ENCODE peak calls at places on chromosomes 4 and X, in six cellular contexts. One of them, this sample, is unnamed.

GRCh38 chr4:154018659-154019058 is 229.8 kb upstream of the SFRP2 start:
- DNase-seq in mammary epithelial cell: no peak
- DNase-seq in sigmoid colon: no peak
- DNase-seq in naive thymus-derived CD4-positive, alpha-beta T cell: peak; percentile 10
- DNase-seq in kidney: no peak
- DNase-seq in body of pancreas: no peak
- DNase-seq in this sample: no peak

GRCh38 chr4:10077492-10078335 is 38.9 kb downstream of the WDR1 start:
- DNase-seq in sigmoid colon: peak; percentile 66
- DNase-seq in mammary epithelial cell: no peak
- DNase-seq in body of pancreas: peak; percentile 13
- DNase-seq in naive thymus-derived CD4-positive, alpha-beta T cell: no peak
- DNase-seq in kidney: peak; percentile 78
- DNase-seq in this sample: no peak

GRCh38 chr4:25913056-25913850 is 767 bp upstream of the SMIM20 start:
- DNase-seq in sigmoid colon: peak; percentile 76
- DNase-seq in mammary epithelial cell: no peak
- DNase-seq in body of pancreas: peak; percentile 34
- DNase-seq in kidney: peak; percentile 85
- DNase-seq in naive thymus-derived CD4-positive, alpha-beta T cell: peak; percentile 43
- DNase-seq in this sample: no peak

GRCh38 chr4:78634011-78634664 is 82.6 kb downstream of the ANXA3 start:
- DNase-seq in naive thymus-derived CD4-positive, alpha-beta T cell: no peak
- DNase-seq in body of pancreas: no peak
- DNase-seq in mammary epithelial cell: no peak
- DNase-seq in sigmoid colon: peak; percentile 74
- DNase-seq in kidney: no peak
- DNase-seq in this sample: no peak

GRCh38 chr4:76909711-76910110 is 11.8 kb upstream of the SOWAHB start:
- DNase-seq in naive thymus-derived CD4-positive, alpha-beta T cell: no peak
- DNase-seq in sigmoid colon: no peak
- DNase-seq in body of pancreas: no peak
- DNase-seq in kidney: no peak
- DNase-seq in mammary epithelial cell: peak; percentile 26
- DNase-seq in this sample: no peak

GRCh38 chr4:163332526-163333405 is at the start of gene NPY1R:
- DNase-seq in naive thymus-derived CD4-positive, alpha-beta T cell: peak; percentile 10
- DNase-seq in kidney: peak; percentile 88
- DNase-seq in mammary epithelial cell: peak; percentile 73
- DNase-seq in body of pancreas: peak; percentile 80
- DNase-seq in sigmoid colon: peak; percentile 77
- DNase-seq in this sample: no peak

GRCh38 chr4:160202802-160203201 is 1099.9 kb downstream of the RAPGEF2 start:
- DNase-seq in kidney: no peak
- DNase-seq in sigmoid colon: no peak
- DNase-seq in mammary epithelial cell: peak; percentile 98
- DNase-seq in naive thymus-derived CD4-positive, alpha-beta T cell: no peak
- DNase-seq in body of pancreas: no peak
- DNase-seq in this sample: no peak

GRCh38 chr4:73726000-73726399 is 14.4 kb upstream of the CXCL8 start:
- DNase-seq in body of pancreas: no peak
- DNase-seq in sigmoid colon: no peak
- DNase-seq in naive thymus-derived CD4-positive, alpha-beta T cell: no peak
- DNase-seq in kidney: no peak
- DNase-seq in mammary epithelial cell: peak; percentile 93
- DNase-seq in this sample: no peak

GRCh38 chrX:150363561-150364346 is 637 bp downstream of the MAMLD1 start:
- DNase-seq in naive thymus-derived CD4-positive, alpha-beta T cell: peak; percentile 11
- DNase-seq in body of pancreas: peak; percentile 38
- DNase-seq in mammary epithelial cell: peak; percentile 45
- DNase-seq in sigmoid colon: no peak
- DNase-seq in kidney: peak; percentile 82
- DNase-seq in this sample: peak; percentile 7

GRCh38 chrX:44872319-44872816 is 620 bp upstream of the KDM6A start:
- DNase-seq in body of pancreas: peak; percentile 45
- DNase-seq in mammary epithelial cell: peak; percentile 52
- DNase-seq in kidney: peak; percentile 89
- DNase-seq in sigmoid colon: peak; percentile 77
- DNase-seq in naive thymus-derived CD4-positive, alpha-beta T cell: peak; percentile 60
- DNase-seq in this sample: peak; percentile 54

GRCh38 chr4:93852680-93853079 is 24.1 kb downstream of the ATOH1 start:
- DNase-seq in sigmoid colon: no peak
- DNase-seq in naive thymus-derived CD4-positive, alpha-beta T cell: no peak
- DNase-seq in mammary epithelial cell: no peak
- DNase-seq in body of pancreas: no peak
- DNase-seq in kidney: no peak
- DNase-seq in this sample: no peak

GRCh38 chr4:921830-922331 is 10.2 kb downstream of the GAK start:
- DNase-seq in kidney: peak; percentile 32
- DNase-seq in naive thymus-derived CD4-positive, alpha-beta T cell: no peak
- DNase-seq in mammary epithelial cell: no peak
- DNase-seq in body of pancreas: no peak
- DNase-seq in sigmoid colon: no peak
- DNase-seq in this sample: no peak

GRCh38 chr4:183289688-183290087 is 30.4 kb downstream of the CLDN22 start:
- DNase-seq in sigmoid colon: no peak
- DNase-seq in body of pancreas: no peak
- DNase-seq in mammary epithelial cell: no peak
- DNase-seq in kidney: no peak
- DNase-seq in naive thymus-derived CD4-positive, alpha-beta T cell: no peak
- DNase-seq in this sample: no peak

GRCh38 chrX:71364221-71364620 is 1.9 kb upstream of the TAF1 start:
- DNase-seq in kidney: no peak
- DNase-seq in mammary epithelial cell: no peak
- DNase-seq in sigmoid colon: no peak
- DNase-seq in naive thymus-derived CD4-positive, alpha-beta T cell: no peak
- DNase-seq in body of pancreas: no peak
- DNase-seq in this sample: no peak

GRCh38 chr4:141429933-141430332 is 206.4 kb upstream of the IL15 start:
- DNase-seq in naive thymus-derived CD4-positive, alpha-beta T cell: no peak
- DNase-seq in mammary epithelial cell: no peak
- DNase-seq in kidney: no peak
- DNase-seq in body of pancreas: no peak
- DNase-seq in sigmoid colon: no peak
- DNase-seq in this sample: no peak

GRCh38 chr4:123233409-123233808 is 163.2 kb upstream of the SPRY1 start:
- DNase-seq in naive thymus-derived CD4-positive, alpha-beta T cell: no peak
- DNase-seq in body of pancreas: no peak
- DNase-seq in mammary epithelial cell: no peak
- DNase-seq in kidney: no peak
- DNase-seq in sigmoid colon: no peak
- DNase-seq in this sample: no peak

GRCh38 chr4:48343035-48343434 is 1.7 kb downstream of the SLAIN2 start:
- DNase-seq in body of pancreas: no peak
- DNase-seq in sigmoid colon: no peak
- DNase-seq in naive thymus-derived CD4-positive, alpha-beta T cell: no peak
- DNase-seq in kidney: no peak
- DNase-seq in mammary epithelial cell: no peak
- DNase-seq in this sample: no peak

GRCh38 chr4:186013404-186014186 is 55.4 kb upstream of the TLR3 start:
- DNase-seq in mammary epithelial cell: no peak
- DNase-seq in body of pancreas: no peak
- DNase-seq in kidney: no peak
- DNase-seq in sigmoid colon: no peak
- DNase-seq in naive thymus-derived CD4-positive, alpha-beta T cell: no peak
- DNase-seq in this sample: no peak

GRCh38 chrX:24173115-24173847 is 23.8 kb downstream of the ZFX start:
- DNase-seq in kidney: no peak
- DNase-seq in mammary epithelial cell: no peak
- DNase-seq in sigmoid colon: no peak
- DNase-seq in naive thymus-derived CD4-positive, alpha-beta T cell: no peak
- DNase-seq in body of pancreas: no peak
- DNase-seq in this sample: no peak

GRCh38 chr4:77021614-77022089 is 54.1 kb downstream of the CCNI start:
- DNase-seq in kidney: no peak
- DNase-seq in naive thymus-derived CD4-positive, alpha-beta T cell: no peak
- DNase-seq in mammary epithelial cell: no peak
- DNase-seq in body of pancreas: no peak
- DNase-seq in sigmoid colon: no peak
- DNase-seq in this sample: no peak

GRCh38 chr4:108443585-108443984 is 176.8 kb upstream of the RPL34 start:
- DNase-seq in sigmoid colon: no peak
- DNase-seq in mammary epithelial cell: no peak
- DNase-seq in kidney: no peak
- DNase-seq in naive thymus-derived CD4-positive, alpha-beta T cell: no peak
- DNase-seq in body of pancreas: no peak
- DNase-seq in this sample: no peak

GRCh38 chrX:4225086-4225485 is 511.6 kb upstream of the PRKX start:
- DNase-seq in naive thymus-derived CD4-positive, alpha-beta T cell: no peak
- DNase-seq in kidney: no peak
- DNase-seq in mammary epithelial cell: no peak
- DNase-seq in body of pancreas: no peak
- DNase-seq in sigmoid colon: no peak
- DNase-seq in this sample: no peak

GRCh38 chr4:96638132-96638531 is 798.2 kb downstream of the PDHA2 start:
- DNase-seq in mammary epithelial cell: no peak
- DNase-seq in kidney: no peak
- DNase-seq in sigmoid colon: no peak
- DNase-seq in body of pancreas: no peak
- DNase-seq in naive thymus-derived CD4-positive, alpha-beta T cell: no peak
- DNase-seq in this sample: no peak

GRCh38 chrX:38220024-38220935 is at the start of gene SRPX:
- DNase-seq in mammary epithelial cell: peak; percentile 54
- DNase-seq in naive thymus-derived CD4-positive, alpha-beta T cell: no peak
- DNase-seq in body of pancreas: peak; percentile 20
- DNase-seq in sigmoid colon: peak; percentile 72
- DNase-seq in kidney: peak; percentile 70
- DNase-seq in this sample: no peak

GRCh38 chr4:84379881-84380618 is 119.0 kb downstream of the NKX6-1 start:
- DNase-seq in kidney: no peak
- DNase-seq in naive thymus-derived CD4-positive, alpha-beta T cell: no peak
- DNase-seq in mammary epithelial cell: peak; percentile 12
- DNase-seq in sigmoid colon: no peak
- DNase-seq in body of pancreas: no peak
- DNase-seq in this sample: no peak

GRCh38 chr4:159480826-159481225 is 377.9 kb downstream of the RAPGEF2 start:
- DNase-seq in mammary epithelial cell: no peak
- DNase-seq in body of pancreas: no peak
- DNase-seq in kidney: no peak
- DNase-seq in sigmoid colon: no peak
- DNase-seq in naive thymus-derived CD4-positive, alpha-beta T cell: no peak
- DNase-seq in this sample: no peak

GRCh38 chr4:41432219-41432618 is 105.7 kb upstream of the LIMCH1 start:
- DNase-seq in naive thymus-derived CD4-positive, alpha-beta T cell: no peak
- DNase-seq in sigmoid colon: no peak
- DNase-seq in mammary epithelial cell: no peak
- DNase-seq in body of pancreas: no peak
- DNase-seq in kidney: no peak
- DNase-seq in this sample: no peak
- H3K27ac ChIP-seq in naive thymus-derived CD4-positive, alpha-beta T cell: no peak overlapping the region
- H3K27ac ChIP-seq in sigmoid colon: no peak overlapping the region
- H3K27ac ChIP-seq in mammary epithelial cell: no peak overlapping the region
- H3K27ac ChIP-seq in body of pancreas: no peak overlapping the region
- H3K27ac ChIP-seq in kidney: no peak overlapping the region
- H3K27ac ChIP-seq in this sample: no peak overlapping the region

GRCh38 chr4:139886798-139887197 is 221.2 kb downstream of the MGST2 start:
- DNase-seq in body of pancreas: no peak
- DNase-seq in sigmoid colon: no peak
- DNase-seq in naive thymus-derived CD4-positive, alpha-beta T cell: no peak
- DNase-seq in mammary epithelial cell: no peak
- DNase-seq in kidney: no peak
- DNase-seq in this sample: no peak
- H3K4me3 ChIP-seq in body of pancreas: no peak overlapping the region
- H3K4me3 ChIP-seq in sigmoid colon: peak overlapping the region; percentile 11
- H3K4me3 ChIP-seq in naive thymus-derived CD4-positive, alpha-beta T cell: no peak overlapping the region
- H3K4me3 ChIP-seq in mammary epithelial cell: peak overlapping the region; percentile 54
- H3K4me3 ChIP-seq in kidney: peak overlapping the region; percentile 26
- H3K4me3 ChIP-seq in this sample: no peak overlapping the region

DNA sequence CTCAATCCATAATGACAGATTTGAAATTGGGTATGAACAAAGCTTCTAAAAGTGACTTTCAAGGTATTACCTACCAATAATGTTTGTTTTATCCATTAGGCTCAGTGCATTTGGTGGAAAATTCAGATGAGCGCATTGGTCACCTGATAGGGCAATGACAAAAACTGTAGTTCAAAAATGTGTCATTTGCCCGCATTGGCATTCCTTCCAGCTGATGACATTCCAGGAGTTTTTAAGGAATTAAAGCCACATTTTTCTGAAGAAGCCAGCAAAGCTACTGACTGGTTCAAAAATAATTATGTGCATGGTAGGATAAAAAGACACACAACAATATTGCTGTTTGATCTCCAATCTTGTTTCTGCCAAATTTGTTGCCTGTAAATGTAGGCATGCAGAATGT is 473.4 kb upstream of the CPEB2 start:
- DNase-seq in body of pancreas: no peak
- DNase-seq in mammary epithelial cell: no peak
- DNase-seq in naive thymus-derived CD4-positive, alpha-beta T cell: no peak
- DNase-seq in sigmoid colon: no peak
- DNase-seq in kidney: no peak
- DNase-seq in this sample: no peak
- H3K36me3 ChIP-seq in body of pancreas: no peaks in the 10 kb centered on the region
- H3K36me3 ChIP-seq in mammary epithelial cell: no peaks in the 10 kb centered on the region
- H3K36me3 ChIP-seq in naive thymus-derived CD4-positive, alpha-beta T cell: no peaks in the 10 kb centered on the region
- H3K36me3 ChIP-seq in sigmoid colon: no peaks in the 10 kb centered on the region
- H3K36me3 ChIP-seq in kidney: no peaks in the 10 kb centered on the region
- H3K36me3 ChIP-seq in this sample: no peaks in the 10 kb centered on the region

GRCh38 chrX:129792586-129793291 is 13.0 kb downstream of the SASH3 start:
- DNase-seq in kidney: no peak
- DNase-seq in naive thymus-derived CD4-positive, alpha-beta T cell: no peak
- DNase-seq in mammary epithelial cell: no peak
- DNase-seq in sigmoid colon: peak; percentile 61
- DNase-seq in body of pancreas: no peak
- DNase-seq in this sample: no peak

GRCh38 chrX:129795584-129795983 is 15.8 kb downstream of the SASH3 start:
- DNase-seq in mammary epithelial cell: no peak
- DNase-seq in kidney: no peak
- DNase-seq in body of pancreas: no peak
- DNase-seq in sigmoid colon: peak; percentile 21
- DNase-seq in naive thymus-derived CD4-positive, alpha-beta T cell: no peak
- DNase-seq in this sample: no peak

GRCh38 chrX:129791961-129792570 is 12.3 kb downstream of the SASH3 start:
- DNase-seq in naive thymus-derived CD4-positive, alpha-beta T cell: no peak
- DNase-seq in body of pancreas: no peak
- DNase-seq in sigmoid colon: peak; percentile 53
- DNase-seq in mammary epithelial cell: no peak
- DNase-seq in kidney: no peak
- DNase-seq in this sample: no peak

GRCh38 chrX:129791336-129791735 is 11.6 kb downstream of the SASH3 start:
- DNase-seq in naive thymus-derived CD4-positive, alpha-beta T cell: no peak
- DNase-seq in sigmoid colon: peak; percentile 37
- DNase-seq in body of pancreas: no peak
- DNase-seq in mammary epithelial cell: no peak
- DNase-seq in kidney: no peak
- DNase-seq in this sample: no peak

DNA sequence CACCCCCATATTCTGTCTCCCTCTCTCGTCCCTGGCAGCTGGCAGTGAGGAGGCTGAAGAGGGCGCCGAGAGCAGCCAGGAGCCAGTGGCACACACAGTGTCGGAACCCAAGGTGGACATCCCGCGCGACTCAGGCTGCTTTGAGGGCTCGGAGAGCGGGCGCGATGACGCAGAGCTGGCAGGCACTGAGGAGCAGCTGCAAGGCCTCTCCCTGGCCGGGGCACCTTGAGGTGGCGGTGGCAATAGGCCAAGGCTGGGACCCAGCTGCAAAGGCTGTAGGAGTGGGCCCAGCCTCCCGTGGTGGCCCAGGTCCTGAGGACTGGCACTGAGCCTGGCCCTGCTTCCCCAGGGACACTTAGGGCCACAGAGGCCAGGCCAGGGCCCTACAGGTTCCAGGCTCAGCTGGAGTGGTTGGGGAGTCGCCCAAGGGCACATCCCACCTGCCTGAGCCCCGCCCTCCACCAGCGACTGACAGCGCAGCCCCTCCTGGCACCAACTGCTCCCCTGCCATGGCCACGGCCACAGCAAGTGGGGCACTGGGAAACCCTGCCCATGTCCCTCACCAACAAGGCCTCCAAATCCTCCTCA is 13.9 kb downstream of the SASH3 start:
- DNase-seq in kidney: no peak
- DNase-seq in mammary epithelial cell: no peak
- DNase-seq in sigmoid colon: peak; percentile 63
- DNase-seq in naive thymus-derived CD4-positive, alpha-beta T cell: no peak
- DNase-seq in body of pancreas: no peak
- DNase-seq in this sample: no peak
- H3K27ac ChIP-seq in kidney: no peak overlapping the region
- H3K27ac ChIP-seq in mammary epithelial cell: no peak overlapping the region
- H3K27ac ChIP-seq in sigmoid colon: no peak overlapping the region
- H3K27ac ChIP-seq in naive thymus-derived CD4-positive, alpha-beta T cell: no peak overlapping the region
- H3K27ac ChIP-seq in body of pancreas: no peak overlapping the region
- H3K27ac ChIP-seq in this sample: no peak overlapping the region